ENCODE peak calls at places on chromosomes 5 and 9, in five cellular contexts. K, U, I, P and R are unnamed samples.
A peak's percentile ranks its signal among the peaks of the same experiment; 100 is the strongest.

GRCh38 chr9:88577736-88578485 is 42.9 kb downstream of the NXNL2 start:
- DNase-seq in U (no peak), P (no peak), I (no peak), K (no peak), R (no peak)

GRCh38 chr5:93497101-93497500 is 83.9 kb downstream of the NR2F1-AS1 start:
- DNase-seq in K (no peak), U (peak; percentile 83), P (no peak), I (no peak), R (no peak)

GRCh38 chr5:147673276-147673675 is 109.3 kb downstream of the JAKMIP2 start:
- DNase-seq in U (no peak), P (no peak), I (no peak), K (no peak), R (no peak)

GRCh38 chr5:60287174-60287771 is 393.7 kb upstream of the PDE4D start:
- DNase-seq in P (peak; percentile 69), K (peak; percentile 45), I (peak; percentile 47), U (peak; percentile 16), R (peak; percentile 88)

GRCh38 chr5:135190345-135191083 is 156.5 kb upstream of the PITX1 start:
- DNase-seq in I (no peak), U (no peak), K (no peak), P (no peak), R (no peak)

GRCh38 chr9:85501474-85501873 is 240.3 kb downstream of the AGTPBP1 start:
- DNase-seq in U (no peak), I (no peak), K (no peak), P (no peak), R (no peak)

GRCh38 chr9:115498338-115498737 is 380.4 kb upstream of the TNC start:
- DNase-seq in I (no peak), K (no peak), U (peak; percentile 13), P (no peak), R (peak; percentile 24)

GRCh38 chr5:143442398-143442797 is 38.9 kb upstream of the NR3C1 start:
- DNase-seq in I (no peak), P (no peak), K (no peak), U (peak; percentile 71), R (no peak)

GRCh38 chr5:167639213-167639612 is 652.2 kb upstream of the WWC1 start:
- DNase-seq in I (no peak), K (no peak), U (peak; percentile 62), P (no peak), R (no peak)

GRCh38 chr5:5044240-5044840 is 95.8 kb upstream of the ADAMTS16 start:
- DNase-seq in I (no peak), K (no peak), P (no peak), U (no peak), R (no peak)

GRCh38 chr5:159884917-159885620 is 31.2 kb upstream of the ADRA1B start:
- DNase-seq in U (peak; percentile 33), I (no peak), K (peak; percentile 18), P (no peak), R (no peak)

DNA sequence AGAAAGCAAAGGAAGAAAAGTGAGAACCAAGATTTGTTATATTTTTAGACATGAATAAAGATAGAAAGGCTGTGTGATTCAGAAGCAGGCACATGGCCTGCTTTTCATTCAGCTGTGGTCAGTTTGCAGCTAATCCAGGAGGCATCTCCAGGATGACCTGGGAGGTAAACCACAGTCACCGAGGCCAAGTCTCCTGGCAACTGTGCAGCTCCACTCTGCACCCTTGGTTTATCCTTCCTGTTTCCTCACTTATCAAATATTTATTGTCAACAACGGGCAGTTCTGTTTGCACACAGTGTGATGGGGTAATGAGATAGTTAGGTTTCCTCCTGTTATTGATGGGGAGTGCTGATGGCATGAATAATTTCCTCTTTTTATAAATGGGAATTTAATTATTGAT is 243.0 kb downstream of the PSAT1 start:
- DNase-seq in P (no peak), I (no peak), U (peak; percentile 77), K (no peak), R (no peak)
- TF ChIP-seq MAFK in P (no peak), I (no peak), U (no peak), K (no peak), R (no peak)

GRCh38 chr9:127895811-127896210 is 3.6 kb downstream of the ST6GALNAC6 start:
- DNase-seq in P (no peak), K (no peak), U (no peak), I (no peak), R (no peak)

GRCh38 chr9:127898433-127899199 is 787 bp downstream of the ST6GALNAC6 start:
- DNase-seq in I (no peak), K (peak; percentile 75), U (peak; percentile 89), P (peak; percentile 50), R (no peak)

GRCh38 chr9:127899200-127899943 is at the start of gene ST6GALNAC6:
- DNase-seq in I (no peak), U (peak; percentile 68), K (peak; percentile 92), P (no peak), R (peak; percentile 65)

GRCh38 chr9:127896395-127897193 is 2.8 kb downstream of the ST6GALNAC6 start:
- DNase-seq in U (no peak), K (no peak), P (no peak), I (no peak), R (no peak)

DNA sequence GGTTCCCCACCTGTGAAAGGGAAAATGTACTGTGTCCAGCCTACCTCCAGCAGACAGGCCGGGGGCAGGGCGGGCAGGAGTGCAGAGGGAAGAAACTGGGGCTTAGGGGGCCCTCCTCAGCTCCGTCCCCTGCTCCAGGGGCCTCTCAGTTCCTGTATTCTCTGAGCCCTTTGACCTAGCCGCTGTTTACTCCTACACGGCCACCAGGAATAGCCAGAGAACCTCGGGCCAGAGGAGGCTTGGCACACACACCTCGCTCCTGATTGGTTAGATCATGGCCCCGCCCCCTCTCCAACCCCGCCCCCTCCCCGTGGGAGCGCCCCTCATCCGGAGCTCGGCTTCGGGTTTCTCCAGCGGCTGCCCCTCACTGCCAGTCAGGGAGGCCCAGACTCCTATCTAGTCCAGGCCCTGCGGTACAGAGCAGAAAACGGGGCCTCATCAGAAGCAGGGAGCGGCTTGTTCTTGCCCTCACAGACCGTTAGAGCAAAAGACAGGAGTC is 2.2 kb downstream of the ST6GALNAC6 start:
- DNase-seq in U (peak; percentile 77), I (no peak), P (peak; percentile 95), K (peak; percentile 95), R (peak; percentile 69)
- TF ChIP-seq POLR2A in U (peak; percentile 39), I (peak; percentile 59), P (peak; percentile 67), K (no peak), R (no peak)

GRCh38 chr9:112332977-112333638 is at the start of gene PTBP3:
- DNase-seq in K (peak; percentile 69), U (peak; percentile 48), P (peak; percentile 69), I (no peak), R (peak; percentile 85)

GRCh38 chr9:112332674-112332976 is 794 bp downstream of the PTBP3 start:
- DNase-seq in U (no peak), K (no peak), I (no peak), P (no peak), R (no peak)

GRCh38 chr9:112331676-112331955 is 1.8 kb downstream of the PTBP3 start:
- DNase-seq in U (no peak), K (no peak), I (no peak), P (no peak), R (no peak)

GRCh38 chr9:112333639-112334318 is 360 bp upstream of the PTBP3 start:
- DNase-seq in U (peak; percentile 95), I (peak; percentile 85), P (peak; percentile 90), K (peak; percentile 98), R (peak; percentile 90)

GRCh38 chr9:112332272-112332671 is 1.1 kb downstream of the PTBP3 start:
- DNase-seq in K (no peak), I (no peak), P (no peak), U (no peak), R (no peak)
- TF ChIP-seq MAFK in K (no peak), I (no peak), P (no peak), U (no peak), R (no peak)

GRCh38 chr5:154648706-154649105 is 106.5 kb upstream of the LARP1 start:
- DNase-seq in I (no peak), P (no peak), U (peak; percentile 34), K (peak; percentile 31), R (no peak)

GRCh38 chr5:154644745-154645411 is 110.3 kb upstream of the LARP1 start:
- DNase-seq in P (peak; percentile 76), I (no peak), K (no peak), U (no peak), R (no peak)

GRCh38 chr5:154648229-154648628 is 106.9 kb upstream of the LARP1 start:
- DNase-seq in P (no peak), U (no peak), I (no peak), K (no peak), R (no peak)

GRCh38 chr5:154647760-154648143 is 107.4 kb upstream of the LARP1 start:
- DNase-seq in K (no peak), P (no peak), U (no peak), I (no peak), R (no peak)

DNA sequence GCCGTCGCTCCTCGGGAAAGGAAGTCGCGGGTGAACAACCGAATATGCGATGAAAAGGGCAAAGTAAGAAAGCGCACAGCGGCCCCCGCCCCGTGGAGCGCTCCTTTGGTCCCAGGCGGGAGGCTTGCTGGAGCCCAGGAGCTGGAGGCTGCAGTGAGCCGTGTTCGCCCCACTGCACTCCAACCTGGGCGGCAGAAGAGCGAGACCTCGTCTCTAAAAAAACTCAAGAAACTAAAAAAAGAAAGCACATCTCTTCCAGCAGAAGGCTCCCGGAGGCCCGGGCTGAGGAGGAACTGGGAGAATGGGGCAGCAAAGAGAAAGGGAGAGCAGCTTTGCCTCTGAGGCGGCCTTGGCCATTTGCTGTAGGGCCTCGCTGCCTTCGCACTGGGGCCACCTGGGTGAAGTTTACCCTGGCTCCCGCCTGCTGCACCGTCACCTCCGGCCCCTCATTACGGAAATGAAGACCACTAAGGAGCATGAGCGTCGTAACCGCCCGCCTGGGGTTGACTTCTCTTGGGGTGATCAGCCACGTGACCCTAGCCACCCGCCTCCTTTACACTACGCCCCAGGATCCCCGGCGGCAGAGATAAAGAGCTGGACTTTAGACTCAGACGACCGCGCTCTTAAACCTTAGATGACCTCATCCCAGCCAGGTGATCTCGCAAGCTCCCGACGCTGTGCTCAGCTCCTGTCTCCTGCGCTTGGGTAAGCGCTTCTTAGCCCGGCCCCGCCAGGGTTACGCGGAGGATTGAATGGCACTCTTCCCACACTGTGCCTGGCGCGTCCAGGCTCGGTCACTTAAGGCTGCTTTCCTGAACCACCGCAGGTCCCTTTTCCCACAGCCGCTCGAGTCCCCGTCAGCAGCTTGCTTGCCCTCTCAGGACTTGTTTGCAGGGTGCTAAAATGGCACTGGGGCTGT is 108.1 kb upstream of the LARP1 start:
- DNase-seq in P (peak; percentile 83), K (peak; percentile 74), I (peak; percentile 34), U (peak; percentile 12), R (no peak)
- TF ChIP-seq POLR2A in P (peak; percentile 80), K (no peak), I (peak; percentile 58), U (no peak), R (no peak)

GRCh38 chr9:89593776-89594427 is 10.9 kb upstream of the GADD45G start:
- DNase-seq in P (peak; percentile 47), K (peak; percentile 46), I (no peak), U (peak; percentile 7), R (peak; percentile 70)
- TF ChIP-seq MAFK in P (no peak), K (no peak), I (no peak), U (no peak), R (no peak)

GRCh38 chr9:94927762-94928158 is 201.3 kb downstream of the AOPEP start:
- DNase-seq in P (no peak), U (no peak), K (no peak), I (no peak), R (no peak)
- TF ChIP-seq POLR2A in P (no peak), U (no peak), K (no peak), I (no peak), R (no peak)